ENCODE peak calls at places on chromosome 1, in eight cellular contexts. O, B, E, M, J, A, Z and T are unnamed samples.

GRCh38 chr1:233509596-233509995 is 104.3 kb upstream of the KCNK1 start:
- DNase-seq in O (no peak), B (no peak), E (no peak), M (no peak), J (no peak), A (no peak), Z (no peak), T (no peak)

GRCh38 chr1:155126494-155127104 is 1.1 kb upstream of the EFNA1 start:
- DNase-seq in O (no peak), B (peak), E (peak), M (peak), J (no peak), A (peak), Z (peak), T (peak)

GRCh38 chr1:72284084-72284397 is 1.7 kb upstream of the NEGR1 start:
- DNase-seq in O (no peak), B (no peak), E (no peak), M (no peak), J (no peak), A (no peak), Z (no peak), T (no peak)

GRCh38 chr1:87902830-87903614 is 574.3 kb downstream of the LMO4 start:
- DNase-seq in O (no peak), B (no peak), E (peak), M (peak), J (no peak), A (no peak), Z (no peak), T (no peak)

GRCh38 chr1:180358649-180359048 is 128.6 kb downstream of the LHX4 start:
- DNase-seq in O (no peak), B (peak), E (peak), M (no peak), J (no peak), A (no peak), Z (no peak), T (no peak)

GRCh38 chr1:81588149-81588548 is 212.6 kb upstream of the ADGRL2 start:
- DNase-seq in O (no peak), B (no peak), E (no peak), M (no peak), J (no peak), A (no peak), Z (no peak), T (no peak)

GRCh38 chr1:225544283-225544682 is 108.6 kb downstream of the ENAH start:
- DNase-seq in O (no peak), B (no peak), E (no peak), M (no peak), J (no peak), A (no peak), Z (no peak), T (no peak)

GRCh38 chr1:50424045-50424939 is 1.0 kb upstream of the DMRTA2 start:
- DNase-seq in O (no peak), B (no peak), E (peak), M (no peak), J (no peak), A (no peak), Z (no peak), T (no peak)

GRCh38 chr1:157862114-157863070 is 20.8 kb upstream of the CD5L start:
- DNase-seq in O (peak), B (no peak), E (no peak), M (no peak), J (no peak), A (no peak), Z (no peak), T (no peak)

GRCh38 chr1:212309967-212310366 is 24.8 kb downstream of the PPP2R5A start:
- DNase-seq in O (no peak), B (no peak), E (peak), M (no peak), J (no peak), A (no peak), Z (no peak), T (no peak)

GRCh38 chr1:75725861-75726361 is 1.4 kb downstream of the ACADM start:
- DNase-seq in O (peak), B (no peak), E (no peak), M (no peak), J (no peak), A (no peak), Z (no peak), T (peak)

GRCh38 chr1:39378377-39378776 is 113.1 kb upstream of the BMP8A start:
- DNase-seq in O (peak), B (no peak), E (peak), M (no peak), J (no peak), A (no peak), Z (no peak), T (peak)

GRCh38 chr1:154961497-154962237 is at the start of gene PYGO2:
- DNase-seq in O (peak), B (peak), E (peak), M (peak), J (peak), A (peak), Z (peak), T (peak)

GRCh38 chr1:68173283-68174172 is 58.8 kb downstream of the WLS start:
- DNase-seq in O (no peak), B (no peak), E (peak), M (no peak), J (no peak), A (no peak), Z (no peak), T (no peak)

GRCh38 chr1:240888039-240888786 is 276.3 kb upstream of the GREM2 start:
- DNase-seq in O (peak), B (no peak), E (peak), M (no peak), J (no peak), A (peak), Z (peak), T (peak)

GRCh38 chr1:77475631-77476030 is 193.8 kb downstream of the AK5 start:
- DNase-seq in O (no peak), B (no peak), E (no peak), M (no peak), J (no peak), A (no peak), Z (no peak), T (no peak)

GRCh38 chr1:225224287-225224686 is 203.6 kb downstream of the LBR start:
- DNase-seq in O (no peak), B (no peak), E (no peak), M (no peak), J (no peak), A (no peak), Z (no peak), T (no peak)

GRCh38 chr1:14215151-14215550 is 383.3 kb upstream of the KAZN start:
- DNase-seq in O (no peak), B (no peak), E (peak), M (no peak), J (no peak), A (no peak), Z (no peak), T (no peak)

GRCh38 chr1:14320518-14320917 is 278.0 kb upstream of the KAZN start:
- DNase-seq in O (peak), B (no peak), E (no peak), M (no peak), J (no peak), A (no peak), Z (no peak), T (no peak)

GRCh38 chr1:56576880-56577858 is 2.2 kb downstream of the PLPP3 start:
- DNase-seq in O (peak), B (no peak), E (peak), M (no peak), J (no peak), A (peak), Z (no peak), T (no peak)

GRCh38 chr1:151790940-151791651 is 796 bp upstream of the TDRKH start:
- DNase-seq in O (peak), B (no peak), E (peak), M (no peak), J (no peak), A (peak), Z (peak), T (peak)

GRCh38 chr1:229751629-229752028 is 125.6 kb downstream of the URB2 start:
- DNase-seq in O (no peak), B (no peak), E (no peak), M (no peak), J (no peak), A (no peak), Z (no peak), T (no peak)

GRCh38 chr1:66521736-66522365 is 12.1 kb upstream of the SGIP1 start:
- DNase-seq in O (no peak), B (no peak), E (peak), M (no peak), J (no peak), A (no peak), Z (no peak), T (no peak)

GRCh38 chr1:215682232-215682631 is 115.1 kb downstream of the KCTD3 start:
- DNase-seq in O (no peak), B (no peak), E (peak), M (no peak), J (no peak), A (no peak), Z (no peak), T (peak)

GRCh38 chr1:93963585-93963984 is 54.4 kb upstream of the GCLM start:
- DNase-seq in O (no peak), B (no peak), E (no peak), M (no peak), J (no peak), A (no peak), Z (no peak), T (peak)

GRCh38 chr1:223041481-223041880 is 101.6 kb downstream of the TLR5 start:
- DNase-seq in O (no peak), B (no peak), E (peak), M (no peak), J (no peak), A (no peak), Z (no peak), T (no peak)

GRCh38 chr1:99738858-99739465 is 27.5 kb downstream of the FRRS1 start:
- DNase-seq in O (no peak), B (no peak), E (no peak), M (no peak), J (no peak), A (no peak), Z (no peak), T (no peak)

GRCh38 chr1:99740141-99740540 is 26.3 kb downstream of the FRRS1 start:
- DNase-seq in O (no peak), B (no peak), E (no peak), M (no peak), J (no peak), A (no peak), Z (no peak), T (no peak)

GRCh38 chr1:99735852-99736251 is 30.6 kb downstream of the FRRS1 start:
- DNase-seq in O (no peak), B (no peak), E (no peak), M (no peak), J (no peak), A (no peak), Z (no peak), T (no peak)

GRCh38 chr1:99731384-99731783 is 35.1 kb downstream of the FRRS1 start:
- DNase-seq in O (no peak), B (no peak), E (peak), M (no peak), J (no peak), A (no peak), Z (no peak), T (no peak)

DNA sequence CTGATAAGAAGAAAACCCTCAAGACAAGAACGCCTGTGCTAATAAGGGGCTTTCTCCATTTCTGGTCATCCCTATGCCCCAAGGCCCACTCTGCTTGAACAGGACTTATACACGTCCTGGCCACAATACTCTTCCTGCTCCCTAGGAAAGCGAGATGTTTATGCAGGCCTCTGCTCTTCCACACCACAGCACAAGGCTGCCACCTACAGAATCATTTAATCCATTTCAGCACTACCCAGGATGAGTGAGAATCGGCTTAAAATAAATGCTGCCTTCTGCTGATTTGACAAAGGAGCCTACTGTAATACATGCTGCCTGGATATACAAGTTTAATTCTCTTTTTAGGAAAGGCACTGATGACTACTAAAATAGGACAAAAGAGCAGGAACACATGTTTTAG is 29.4 kb downstream of the FRRS1 start:
- DNase-seq in O (peak), B (no peak), E (peak), M (no peak), J (no peak), A (peak), Z (peak), T (no peak)
- TF ChIP-seq CTCF in O (peak), B (peak), E (peak), M (no peak), J (no peak), A (no peak), Z (peak), T (no peak)

GRCh38 chr1:110912784-110913183 is 39.8 kb downstream of the CD53 start:
- DNase-seq in O (no peak), B (no peak), E (no peak), M (no peak), J (no peak), A (no peak), Z (no peak), T (no peak)
- TF ChIP-seq CTCF in O (no peak), B (no peak), E (no peak), M (no peak), J (no peak), A (no peak), Z (no peak), T (no peak)

GRCh38 chr1:205284420-205285144 is 37.0 kb downstream of the NUAK2 start:
- DNase-seq in O (peak), B (peak), E (peak), M (peak), J (peak), A (peak), Z (peak), T (peak)
- TF ChIP-seq CTCF in O (no peak), B (no peak), E (peak), M (no peak), J (no peak), A (no peak), Z (no peak), T (no peak)

GRCh38 chr1:221203224-221204054 is 324.2 kb downstream of the HLX start:
- DNase-seq in O (peak), B (peak), E (peak), M (peak), J (peak), A (peak), Z (peak), T (peak)
- TF ChIP-seq CTCF in O (peak), B (peak), E (peak), M (peak), J (peak), A (peak), Z (peak), T (peak)

DNA sequence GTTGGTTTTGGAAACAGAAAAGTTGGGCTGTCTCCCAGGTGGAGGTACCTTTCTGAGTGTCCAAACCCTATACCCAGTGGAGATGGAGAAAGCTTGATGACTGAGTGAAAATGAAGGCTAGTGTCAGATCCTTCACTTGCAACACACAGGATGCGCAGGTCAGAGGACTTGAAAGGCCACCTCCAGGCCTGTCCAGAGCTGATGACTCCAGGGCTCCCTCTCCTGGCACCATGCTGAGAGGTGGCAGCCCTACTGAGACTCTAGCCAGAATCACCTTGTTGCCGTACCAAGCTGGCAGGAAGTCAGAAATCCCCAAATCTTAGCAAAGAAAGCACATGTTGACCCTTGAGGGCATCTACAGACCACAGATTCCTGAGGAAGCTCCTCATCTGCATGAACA is 16.4 kb downstream of the KNCN start:
- DNase-seq in O (peak), B (no peak), E (peak), M (no peak), J (no peak), A (peak), Z (peak), T (peak)
- TF ChIP-seq CTCF in O (peak), B (peak), E (peak), M (no peak), J (no peak), A (no peak), Z (peak), T (peak)

GRCh38 chr1:24294757-24295371 is 24.3 kb upstream of the GRHL3 start:
- DNase-seq in O (no peak), B (peak), E (peak), M (no peak), J (no peak), A (no peak), Z (peak), T (no peak)
- TF ChIP-seq CTCF in O (no peak), B (no peak), E (no peak), M (no peak), J (no peak), A (no peak), Z (no peak), T (no peak)

GRCh38 chr1:103948526-103948925 is 198.8 kb downstream of the AMY1C start:
- DNase-seq in O (peak), B (no peak), E (peak), M (no peak), J (no peak), A (no peak), Z (no peak), T (no peak)
- TF ChIP-seq CTCF in O (peak), B (peak), E (no peak), M (no peak), J (no peak), A (peak), Z (peak), T (no peak)

DNA sequence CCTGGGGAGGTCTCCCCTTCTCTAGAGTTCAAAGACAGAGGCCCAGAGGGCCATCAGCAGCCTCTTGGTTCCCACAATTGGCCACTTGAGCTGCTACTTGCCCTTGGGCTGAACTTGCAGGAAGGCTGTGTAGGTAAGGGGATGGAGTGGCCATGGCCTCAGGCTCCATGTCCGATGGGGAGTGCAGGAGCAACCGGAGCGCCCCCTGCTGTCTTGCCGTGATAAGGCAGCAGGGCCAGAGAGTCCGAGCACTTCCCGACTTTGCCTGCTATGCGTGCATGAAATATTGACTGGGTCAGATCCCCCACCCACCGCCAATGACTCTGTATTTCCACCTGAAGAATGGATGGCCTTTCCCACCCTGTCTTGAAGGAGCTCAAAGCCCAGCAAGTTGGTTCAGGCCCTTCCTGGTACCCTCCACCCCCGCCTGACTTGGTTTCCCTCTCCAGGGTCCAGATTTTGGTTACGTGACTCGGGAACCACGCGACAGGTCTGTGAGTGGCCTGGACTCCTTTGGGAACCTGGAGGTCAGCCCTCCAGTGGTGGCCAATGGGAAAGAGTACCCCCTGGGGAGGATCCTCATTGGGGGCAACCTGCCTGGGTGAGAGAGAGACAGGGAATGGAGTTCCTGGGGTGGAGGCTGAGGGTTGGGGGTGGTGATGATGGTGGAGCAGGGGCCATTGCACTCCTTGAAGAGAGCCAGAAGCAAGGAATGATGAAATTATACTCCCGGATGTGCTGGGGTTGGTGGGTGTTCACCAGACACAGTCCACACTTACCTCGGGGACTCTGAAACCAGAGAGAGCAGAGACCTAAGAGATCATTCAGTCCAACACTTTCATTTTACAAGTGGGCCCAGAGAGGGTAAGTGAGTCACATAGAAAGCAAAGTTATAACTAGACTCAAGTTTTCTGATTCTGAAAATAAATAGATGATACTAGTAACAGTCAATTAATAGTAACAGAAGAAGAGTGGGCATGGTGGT is 25.6 kb downstream of the PADI3 start:
- DNase-seq in O (peak), B (no peak), E (peak), M (peak), J (no peak), A (peak), Z (peak), T (peak)
- TF ChIP-seq CTCF in O (peak), B (peak), E (peak), M (peak), J (no peak), A (peak), Z (peak), T (peak)

GRCh38 chr1:59478822-59479221 is 181.9 kb downstream of the FGGY start:
- DNase-seq in O (no peak), B (no peak), E (no peak), M (no peak), J (no peak), A (no peak), Z (no peak), T (no peak)
- TF ChIP-seq CTCF in O (no peak), B (no peak), E (no peak), M (no peak), J (no peak), A (no peak), Z (no peak), T (no peak)